ENCODE peak calls at places on chromosome 6, in four cellular contexts. E is kidney tubule cell, N is germinal center, P is WTC11. H is an unnamed sample.

GRCh38 chr6:112796712-112797111 is 449.6 kb downstream of the RFPL4B start:
- DNase-seq in P (no peak), N (no peak), E (no peak), H (no peak)

GRCh38 chr6:4851035-4851434 is 74.8 kb downstream of the CDYL start:
- DNase-seq in N (no peak), P (no peak), E (no peak), H (no peak)

GRCh38 chr6:81772741-81773140 is 20.3 kb upstream of the TENT5A start:
- DNase-seq in E (peak), P (no peak), N (no peak), H (peak)

GRCh38 chr6:137661601-137662000 is 167.4 kb upstream of the OLIG3 start:
- DNase-seq in P (peak), E (peak), N (peak), H (no peak)

GRCh38 chr6:80969439-80969838 is 783.0 kb downstream of the TENT5A start:
- DNase-seq in E (no peak), N (no peak), P (no peak), H (no peak)

GRCh38 chr6:101722481-101722880 is 329.0 kb downstream of the GRIK2 start:
- DNase-seq in E (no peak), P (no peak), N (no peak), H (no peak)

GRCh38 chr6:67131827-67132226 is 1424.8 kb upstream of the EYS start:
- DNase-seq in E (no peak), N (no peak), P (no peak), H (no peak)

GRCh38 chr6:85049282-85049681 is 284.9 kb upstream of the TBX18 start:
- DNase-seq in P (no peak), N (no peak), E (no peak), H (no peak)

GRCh38 chr6:107488875-107489635 is 862 bp upstream of the SOBP start:
- DNase-seq in N (peak), E (no peak), P (peak), H (no peak)

GRCh38 chr6:42104095-42104806 is 38.2 kb downstream of the C6orf132 start:
- DNase-seq in E (no peak), P (peak), N (peak), H (no peak)

GRCh38 chr6:131490441-131490840 is 82.6 kb upstream of the ARG1 start:
- DNase-seq in P (no peak), E (no peak), N (no peak), H (no peak)